ENCODE peak calls at places on chromosomes 3 and 15, in ten cellular contexts. J is heart right ventricle; P is pancreas; X is heart left ventricle; Y is right cardiac atrium; V is CD8-positive, alpha-beta T cell; D is GM12878; I is A549; G is HCT116; N is RWPE2. O is an unnamed sample.

GRCh38 chr15:83845230-83845629 is 191.3 kb downstream of the ADAMTSL3 start:
- ATAC-seq in J (peak; percentile 41), P (peak; percentile 57), X (no peak), Y (peak; percentile 72), V (no peak), D (no peak), I (no peak), G (no peak), N (no peak), O (peak; percentile 76)

GRCh38 chr3:107796786-107797185 is 274.0 kb downstream of the BBX start:
- ATAC-seq in J (no peak), P (peak; percentile 79), X (no peak), Y (no peak), V (peak; percentile 48), D (no peak), I (no peak), G (no peak), N (peak; percentile 65), O (no peak)

GRCh38 chr3:185709241-185709955 is 115.4 kb downstream of the IGF2BP2 start:
- ATAC-seq in J (no peak), P (no peak), X (no peak), Y (no peak), V (no peak), D (no peak), I (no peak), G (no peak), N (no peak), O (no peak)

GRCh38 chr15:64483749-64484148 is 23.4 kb downstream of the ZNF609 start:
- ATAC-seq in J (no peak), P (peak; percentile 42), X (no peak), Y (no peak), V (no peak), D (no peak), I (no peak), G (no peak), N (no peak), O (no peak)

GRCh38 chr3:63948995-63949394 is 36.8 kb upstream of the SCAANT1 start:
- ATAC-seq in J (no peak), P (no peak), X (no peak), Y (no peak), V (no peak), D (no peak), I (no peak), G (no peak), N (peak; percentile 58), O (no peak)

GRCh38 chr15:65767895-65768294 is 24.2 kb downstream of the DENND4A start:
- ATAC-seq in J (no peak), P (no peak), X (no peak), Y (no peak), V (peak; percentile 42), D (peak; percentile 27), I (no peak), G (no peak), N (no peak), O (no peak)

GRCh38 chr3:155890671-155891190 is 20.3 kb downstream of the GMPS start:
- ATAC-seq in J (peak; percentile 37), P (peak; percentile 33), X (no peak), Y (no peak), V (no peak), D (peak; percentile 74), I (no peak), G (peak; percentile 47), N (no peak), O (peak; percentile 36)

GRCh38 chr3:44120721-44121582 is 120.7 kb upstream of the TOPAZ1 start:
- ATAC-seq in J (peak; percentile 47), P (no peak), X (peak; percentile 85), Y (peak; percentile 64), V (no peak), D (no peak), I (no peak), G (no peak), N (peak; percentile 4), O (no peak)

GRCh38 chr15:69088300-69088965 is 72.0 kb upstream of the GLCE start:
- ATAC-seq in J (no peak), P (peak; percentile 35), X (no peak), Y (no peak), V (no peak), D (no peak), I (no peak), G (no peak), N (no peak), O (no peak)

GRCh38 chr3:71416868-71417267 is 166.7 kb downstream of the FOXP1 start:
- ATAC-seq in J (no peak), P (no peak), X (no peak), Y (no peak), V (peak; percentile 67), D (peak; percentile 21), I (peak; percentile 73), G (peak; percentile 75), N (no peak), O (no peak)

GRCh38 chr3:197949191-197949766 is 711 bp upstream of the RPL35A start:
- ATAC-seq in J (no peak), P (no peak), X (no peak), Y (no peak), V (no peak), D (no peak), I (no peak), G (peak; percentile 40), N (no peak), O (no peak)

GRCh38 chr15:93038064-93038705 is 50.8 kb downstream of the RGMA start:
- ATAC-seq in J (no peak), P (no peak), X (no peak), Y (no peak), V (no peak), D (no peak), I (no peak), G (no peak), N (no peak), O (no peak)

GRCh38 chr3:40464339-40465110 is 7.4 kb downstream of the RPL14 start:
- ATAC-seq in J (no peak), P (no peak), X (no peak), Y (no peak), V (peak; percentile 93), D (peak; percentile 7), I (no peak), G (peak; percentile 17), N (peak; percentile 4), O (no peak)

GRCh38 chr3:42823351-42823750 is 14.1 kb downstream of the ACKR2 start:
- ATAC-seq in J (no peak), P (no peak), X (no peak), Y (no peak), V (no peak), D (no peak), I (no peak), G (peak; percentile 42), N (peak; percentile 86), O (no peak)

GRCh38 chr3:8603115-8603710 is 41.4 kb downstream of the SSUH2 start:
- ATAC-seq in J (no peak), P (no peak), X (no peak), Y (peak; percentile 44), V (no peak), D (no peak), I (no peak), G (no peak), N (no peak), O (no peak)

GRCh38 chr3:187918081-187918644 is 172.9 kb upstream of the BCL6 start:
- ATAC-seq in J (no peak), P (no peak), X (no peak), Y (no peak), V (no peak), D (no peak), I (no peak), G (no peak), N (no peak), O (no peak)
- H3K4me1 ChIP-seq in J (peaks cover 23% of the 10 kb centered on the region), P (no peaks in the 10 kb centered on the region), X (peaks cover 49% of the 10 kb centered on the region), Y (peaks cover 10% of the 10 kb centered on the region), V (peaks cover 21% of the 10 kb centered on the region), D (peaks cover 18% of the 10 kb centered on the region), I (peaks cover 52% of the 10 kb centered on the region), G (peaks cover 5% of the 10 kb centered on the region), N (peaks cover 17% of the 10 kb centered on the region), O (no peaks in the 10 kb centered on the region)

DNA sequence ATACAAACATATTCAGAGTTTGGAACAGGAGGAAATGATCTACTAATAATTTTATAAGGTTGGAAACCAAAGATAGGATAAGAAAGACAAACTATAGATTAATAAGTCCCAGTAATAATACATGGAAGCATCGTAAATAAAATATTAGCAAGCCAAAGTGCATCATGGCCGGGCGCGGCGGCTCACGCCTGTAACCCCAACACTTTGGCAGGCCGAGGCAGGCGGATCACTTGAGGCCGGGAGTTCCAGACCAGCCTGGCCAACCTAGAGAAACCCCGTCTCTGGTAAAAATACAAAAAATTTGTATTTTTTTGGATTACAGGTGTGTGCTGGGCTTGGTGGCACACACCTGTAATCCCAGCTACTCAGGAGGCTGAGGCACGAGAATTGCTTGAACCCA is 14.9 kb downstream of the MUC4 start:
- ATAC-seq in J (no peak), P (no peak), X (no peak), Y (no peak), V (no peak), D (no peak), I (no peak), G (no peak), N (no peak), O (no peak)
- H3K27ac ChIP-seq in J (no peak overlapping the region), P (no peak overlapping the region), X (no peak overlapping the region), Y (no peak overlapping the region), V (no peak overlapping the region), D (no peak overlapping the region), I (no peak overlapping the region), G (no peak overlapping the region), N (no peak overlapping the region), O (no peak overlapping the region)

DNA sequence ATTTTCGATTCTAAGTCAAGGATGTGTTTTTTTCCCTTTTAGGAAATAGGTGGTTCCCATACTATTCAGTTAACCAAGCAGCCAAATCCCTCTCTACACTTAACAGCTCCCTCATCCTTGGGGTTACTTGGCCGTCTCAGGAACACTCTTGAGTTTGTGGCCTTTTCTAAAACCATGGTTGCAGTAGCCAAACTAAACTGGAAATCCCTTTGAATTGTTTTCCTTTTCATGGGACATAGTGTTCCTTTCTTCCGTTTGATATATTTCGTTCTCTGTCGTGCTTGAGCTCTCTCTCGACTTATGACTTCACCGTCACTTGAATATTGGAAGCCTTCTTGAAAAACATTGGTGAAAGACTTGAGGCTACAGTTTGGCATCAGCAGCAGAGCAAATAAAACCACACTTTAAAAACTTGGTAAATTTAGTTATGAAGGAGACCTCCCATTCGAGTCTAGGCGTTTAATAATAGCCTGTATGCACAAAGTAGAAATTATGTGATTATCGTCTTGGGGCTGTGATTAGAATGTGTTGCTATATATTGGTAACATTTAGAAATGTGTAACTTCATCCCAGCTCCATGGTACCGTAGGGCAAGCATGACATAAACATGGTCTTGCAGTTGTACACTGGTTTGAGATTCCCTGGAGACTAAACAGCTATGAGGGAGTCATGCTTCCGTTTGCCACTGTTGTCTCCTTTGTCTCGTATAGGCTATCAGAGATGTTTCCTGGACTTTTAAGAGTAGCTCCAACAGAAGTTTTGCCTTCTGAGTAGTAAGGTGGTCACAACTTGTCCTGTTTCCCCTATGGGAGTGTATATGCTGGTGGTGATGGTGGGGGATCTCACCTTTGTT is 122.3 kb downstream of the PTPRG start:
- ATAC-seq in J (no peak), P (no peak), X (no peak), Y (peak; percentile 74), V (no peak), D (no peak), I (no peak), G (no peak), N (no peak), O (no peak)
- H3K4me1 ChIP-seq in J (peaks cover 48% of the 10 kb centered on the region), P (no peaks in the 10 kb centered on the region), X (peaks cover 8% of the 10 kb centered on the region), Y (peaks cover 14% of the 10 kb centered on the region), V (no peaks in the 10 kb centered on the region), D (no peaks in the 10 kb centered on the region), I (peaks cover 7% of the 10 kb centered on the region), G (peaks cover 29% of the 10 kb centered on the region), N (peaks cover 37% of the 10 kb centered on the region), O (peaks cover 10% of the 10 kb centered on the region)

DNA sequence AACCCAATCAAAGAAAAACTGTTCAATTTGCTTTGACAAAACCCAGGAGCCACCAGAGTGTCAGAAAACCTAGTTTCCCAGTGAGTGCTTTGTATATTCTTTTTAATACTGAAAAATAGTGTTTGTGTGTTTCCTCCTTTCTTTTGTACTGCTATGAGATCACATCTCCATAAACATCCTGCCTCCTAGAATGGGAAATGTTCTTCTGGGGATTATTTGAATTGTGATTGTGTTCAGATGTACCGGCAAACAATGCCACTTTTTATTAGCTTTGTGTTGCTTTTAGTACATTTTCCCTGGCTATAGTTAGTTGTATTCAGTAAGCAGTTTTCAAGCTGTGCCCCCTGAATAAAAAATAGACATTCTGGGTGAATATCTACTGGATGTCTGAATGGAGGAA is 148.0 kb upstream of the NR2E3 start:
- ATAC-seq in J (peak; percentile 60), P (no peak), X (no peak), Y (no peak), V (no peak), D (no peak), I (no peak), G (no peak), N (no peak), O (no peak)
- H3K27ac ChIP-seq in J (peak overlapping the region; percentile 41), P (no peak overlapping the region), X (peak overlapping the region; percentile 57), Y (no peak overlapping the region), V (no peak overlapping the region), D (no peak overlapping the region), I (no peak overlapping the region), G (no peak overlapping the region), N (no peak overlapping the region), O (no peak overlapping the region)

O was measured in gastroesophageal sphincter.